ENCODE peak calls at places on chromosome 3, in eight cellular contexts. One of them, this sample, is unnamed.

GRCh38 chr3:57053122-57053521 is 7.3 kb upstream of the SPATA12 start:
- DNase-seq in OCI-LY7: no peak
- DNase-seq in fibroblast of the aortic adventitia: no peak
- DNase-seq in tibial nerve: no peak
- DNase-seq in cardiac muscle cell: no peak
- DNase-seq in PC-9: no peak
- DNase-seq in fibroblast of mammary gland: no peak
- DNase-seq in AG04450: no peak
- DNase-seq in this sample: no peak

GRCh38 chr3:2024037-2024436 is 74.6 kb upstream of the CNTN4 start:
- DNase-seq in OCI-LY7: no peak
- DNase-seq in fibroblast of the aortic adventitia: no peak
- DNase-seq in tibial nerve: no peak
- DNase-seq in cardiac muscle cell: no peak
- DNase-seq in PC-9: no peak
- DNase-seq in fibroblast of mammary gland: no peak
- DNase-seq in AG04450: no peak
- DNase-seq in this sample: no peak

GRCh38 chr3:134027631-134028030 is 2.1 kb downstream of the SLCO2A1 start:
- DNase-seq in OCI-LY7: no peak
- DNase-seq in fibroblast of the aortic adventitia: no peak
- DNase-seq in tibial nerve: no peak
- DNase-seq in cardiac muscle cell: no peak
- DNase-seq in PC-9: no peak
- DNase-seq in fibroblast of mammary gland: no peak
- DNase-seq in AG04450: no peak
- DNase-seq in this sample: no peak

GRCh38 chr3:47163023-47163989 is 607 bp downstream of the SETD2 start:
- DNase-seq in OCI-LY7: peak; percentile 70
- DNase-seq in fibroblast of the aortic adventitia: peak; percentile 37
- DNase-seq in tibial nerve: peak; percentile 14
- DNase-seq in cardiac muscle cell: peak; percentile 42
- DNase-seq in PC-9: peak; percentile 26
- DNase-seq in fibroblast of mammary gland: peak; percentile 29
- DNase-seq in AG04450: no peak
- DNase-seq in this sample: peak; percentile 71

GRCh38 chr3:66382142-66382541 is 118.7 kb downstream of the LRIG1 start:
- DNase-seq in OCI-LY7: no peak
- DNase-seq in fibroblast of the aortic adventitia: no peak
- DNase-seq in tibial nerve: no peak
- DNase-seq in cardiac muscle cell: no peak
- DNase-seq in PC-9: no peak
- DNase-seq in fibroblast of mammary gland: no peak
- DNase-seq in AG04450: no peak
- DNase-seq in this sample: no peak

GRCh38 chr3:144590854-144591253 is 619.2 kb downstream of the DIPK2A start:
- DNase-seq in OCI-LY7: no peak
- DNase-seq in fibroblast of the aortic adventitia: peak; percentile 84
- DNase-seq in tibial nerve: no peak
- DNase-seq in cardiac muscle cell: peak; percentile 75
- DNase-seq in PC-9: no peak
- DNase-seq in fibroblast of mammary gland: peak; percentile 78
- DNase-seq in AG04450: peak; percentile 70
- DNase-seq in this sample: peak; percentile 90

GRCh38 chr3:47669026-47669749 is 90.5 kb upstream of the CSPG5 start:
- DNase-seq in OCI-LY7: no peak
- DNase-seq in fibroblast of the aortic adventitia: peak; percentile 33
- DNase-seq in tibial nerve: no peak
- DNase-seq in cardiac muscle cell: peak; percentile 19
- DNase-seq in PC-9: no peak
- DNase-seq in fibroblast of mammary gland: peak; percentile 30
- DNase-seq in AG04450: no peak
- DNase-seq in this sample: peak; percentile 48

GRCh38 chr3:44323341-44323955 is 15.1 kb upstream of the TCAIM start:
- DNase-seq in OCI-LY7: peak; percentile 54
- DNase-seq in fibroblast of the aortic adventitia: peak; percentile 82
- DNase-seq in tibial nerve: peak; percentile 73
- DNase-seq in cardiac muscle cell: peak; percentile 83
- DNase-seq in PC-9: peak; percentile 57
- DNase-seq in fibroblast of mammary gland: peak; percentile 67
- DNase-seq in AG04450: peak; percentile 26
- DNase-seq in this sample: peak; percentile 80

GRCh38 chr3:57397175-57398026 is 104.9 kb upstream of the ASB14 start:
- DNase-seq in OCI-LY7: peak; percentile 84
- DNase-seq in fibroblast of the aortic adventitia: peak; percentile 69
- DNase-seq in tibial nerve: no peak
- DNase-seq in cardiac muscle cell: peak; percentile 75
- DNase-seq in PC-9: peak; percentile 61
- DNase-seq in fibroblast of mammary gland: peak; percentile 61
- DNase-seq in AG04450: no peak
- DNase-seq in this sample: peak; percentile 63

GRCh38 chr3:24496529-24497482 is 2.2 kb upstream of the THRB start:
- DNase-seq in OCI-LY7: no peak
- DNase-seq in fibroblast of the aortic adventitia: peak; percentile 78
- DNase-seq in tibial nerve: peak; percentile 39
- DNase-seq in cardiac muscle cell: peak; percentile 95
- DNase-seq in PC-9: peak; percentile 45
- DNase-seq in fibroblast of mammary gland: peak; percentile 84
- DNase-seq in AG04450: peak; percentile 4
- DNase-seq in this sample: peak; percentile 85

GRCh38 chr3:8279476-8279875 is 222.1 kb upstream of the LMCD1 start:
- DNase-seq in OCI-LY7: no peak
- DNase-seq in fibroblast of the aortic adventitia: no peak
- DNase-seq in tibial nerve: no peak
- DNase-seq in cardiac muscle cell: no peak
- DNase-seq in PC-9: no peak
- DNase-seq in fibroblast of mammary gland: no peak
- DNase-seq in AG04450: no peak
- DNase-seq in this sample: no peak

GRCh38 chr3:72996473-72997333 is at the start of gene PPP4R2:
- DNase-seq in OCI-LY7: peak; percentile 89
- DNase-seq in fibroblast of the aortic adventitia: peak; percentile 83
- DNase-seq in tibial nerve: peak; percentile 62
- DNase-seq in cardiac muscle cell: peak; percentile 94
- DNase-seq in PC-9: peak; percentile 86
- DNase-seq in fibroblast of mammary gland: peak; percentile 81
- DNase-seq in AG04450: peak; percentile 64
- DNase-seq in this sample: peak; percentile 96

GRCh38 chr3:72998489-72998888 is 1.9 kb downstream of the PPP4R2 start:
- DNase-seq in OCI-LY7: no peak
- DNase-seq in fibroblast of the aortic adventitia: peak; percentile 28
- DNase-seq in tibial nerve: no peak
- DNase-seq in cardiac muscle cell: peak; percentile 19
- DNase-seq in PC-9: no peak
- DNase-seq in fibroblast of mammary gland: no peak
- DNase-seq in AG04450: no peak
- DNase-seq in this sample: no peak

GRCh38 chr3:72996121-72996472 is 514 bp upstream of the PPP4R2 start:
- DNase-seq in OCI-LY7: no peak
- DNase-seq in fibroblast of the aortic adventitia: no peak
- DNase-seq in tibial nerve: peak; percentile 17
- DNase-seq in cardiac muscle cell: no peak
- DNase-seq in PC-9: peak; percentile 2
- DNase-seq in fibroblast of mammary gland: no peak
- DNase-seq in AG04450: no peak
- DNase-seq in this sample: no peak

GRCh38 chr3:72997421-72997961 is 880 bp downstream of the PPP4R2 start:
- DNase-seq in OCI-LY7: peak; percentile 68
- DNase-seq in fibroblast of the aortic adventitia: peak; percentile 68
- DNase-seq in tibial nerve: no peak
- DNase-seq in cardiac muscle cell: peak; percentile 67
- DNase-seq in PC-9: peak; percentile 12
- DNase-seq in fibroblast of mammary gland: peak; percentile 69
- DNase-seq in AG04450: no peak
- DNase-seq in this sample: peak; percentile 81

GRCh38 chr3:72999971-73000370 is 3.4 kb downstream of the PPP4R2 start:
- DNase-seq in OCI-LY7: peak; percentile 30
- DNase-seq in fibroblast of the aortic adventitia: no peak
- DNase-seq in tibial nerve: no peak
- DNase-seq in cardiac muscle cell: no peak
- DNase-seq in PC-9: no peak
- DNase-seq in fibroblast of mammary gland: no peak
- DNase-seq in AG04450: no peak
- DNase-seq in this sample: no peak
- H3K4me3 ChIP-seq in OCI-LY7: peak overlapping the region; percentile 93
- H3K4me3 ChIP-seq in fibroblast of the aortic adventitia: peak overlapping the region; percentile 86
- H3K4me3 ChIP-seq in tibial nerve: no peak overlapping the region
- H3K4me3 ChIP-seq in cardiac muscle cell: no peak overlapping the region
- H3K4me3 ChIP-seq in PC-9: peak overlapping the region; percentile 65
- H3K4me3 ChIP-seq in fibroblast of mammary gland: no peak overlapping the region
- H3K4me3 ChIP-seq in AG04450: peak overlapping the region; percentile 71
- H3K4me3 ChIP-seq in this sample: peak overlapping the region; percentile 85

DNA sequence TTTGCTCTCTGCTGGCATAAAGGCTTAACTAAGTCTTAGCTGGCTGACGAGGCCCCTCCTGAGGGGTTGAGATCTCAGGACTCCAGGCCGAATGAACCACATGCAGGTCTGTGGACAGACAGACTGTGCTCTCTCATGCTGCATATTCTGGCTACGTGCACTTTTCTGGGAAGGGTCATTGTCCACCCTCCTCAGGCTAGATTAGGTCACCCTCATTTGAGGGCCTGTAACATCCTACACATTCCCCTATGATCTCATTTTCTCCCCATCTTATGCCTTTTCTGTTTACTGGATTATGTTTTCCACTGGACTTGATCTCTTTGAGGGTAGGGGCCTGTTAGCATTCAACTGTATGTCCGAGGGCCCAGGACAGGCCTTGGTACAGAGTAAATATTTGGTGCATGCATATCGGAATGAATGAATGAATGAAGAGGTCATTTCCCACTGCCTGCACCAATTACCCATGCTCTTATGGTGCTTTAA is 13.7 kb downstream of the EEFSEC start:
- DNase-seq in OCI-LY7: no peak
- DNase-seq in fibroblast of the aortic adventitia: no peak
- DNase-seq in tibial nerve: no peak
- DNase-seq in cardiac muscle cell: no peak
- DNase-seq in PC-9: no peak
- DNase-seq in fibroblast of mammary gland: no peak
- DNase-seq in AG04450: no peak
- DNase-seq in this sample: no peak
- H3K4me3 ChIP-seq in OCI-LY7: no peak overlapping the region
- H3K4me3 ChIP-seq in fibroblast of the aortic adventitia: no peak overlapping the region
- H3K4me3 ChIP-seq in tibial nerve: no peak overlapping the region
- H3K4me3 ChIP-seq in cardiac muscle cell: no peak overlapping the region
- H3K4me3 ChIP-seq in PC-9: no peak overlapping the region
- H3K4me3 ChIP-seq in fibroblast of mammary gland: no peak overlapping the region
- H3K4me3 ChIP-seq in AG04450: no peak overlapping the region
- H3K4me3 ChIP-seq in this sample: no peak overlapping the region

DNA sequence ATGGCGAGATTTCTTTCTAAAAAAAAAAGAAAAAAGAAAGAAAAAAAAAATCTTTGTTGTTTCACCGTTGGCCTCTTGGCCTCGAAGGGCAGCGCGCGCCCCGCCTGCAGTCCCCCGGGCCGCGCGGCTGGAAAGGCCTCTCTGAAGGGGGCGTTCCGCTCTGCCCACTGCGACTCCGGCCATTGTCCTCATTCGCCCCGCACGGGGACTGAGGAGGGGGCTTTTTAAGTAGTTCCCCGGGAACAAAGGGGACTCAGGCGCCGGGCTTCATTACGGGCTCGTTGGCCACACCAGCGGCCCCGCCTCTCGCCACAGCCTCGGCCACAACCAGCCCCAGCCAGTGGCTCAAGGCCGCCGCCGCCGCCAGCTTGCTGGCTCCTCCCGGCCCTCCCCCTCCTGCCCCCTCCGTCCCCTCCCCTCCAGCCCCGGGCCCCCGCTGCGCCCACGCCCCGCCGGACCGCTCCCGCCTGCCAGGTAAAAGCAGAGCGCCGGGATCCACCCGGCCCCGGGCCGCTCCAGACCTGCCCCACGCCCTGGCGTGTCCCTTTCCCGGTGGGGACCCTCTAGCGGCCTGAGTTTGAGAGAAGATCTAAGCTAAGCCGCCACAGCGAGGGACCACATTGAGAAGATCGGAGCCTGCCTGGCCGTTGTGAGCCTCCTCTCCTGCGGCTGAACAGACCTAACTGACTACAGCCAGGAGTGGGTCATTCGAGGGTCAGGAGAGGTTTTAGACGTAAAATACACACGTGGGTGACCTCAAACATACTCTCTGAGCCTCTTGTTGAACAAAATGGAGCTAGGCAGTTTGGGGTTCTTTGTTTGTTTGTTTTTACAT is 54.1 kb downstream of the CPN2 start:
- DNase-seq in OCI-LY7: no peak
- DNase-seq in fibroblast of the aortic adventitia: no peak
- DNase-seq in tibial nerve: no peak
- DNase-seq in cardiac muscle cell: peak; percentile 68
- DNase-seq in PC-9: peak; percentile 84
- DNase-seq in fibroblast of mammary gland: no peak
- DNase-seq in AG04450: no peak
- DNase-seq in this sample: peak; percentile 32
- H3K4me3 ChIP-seq in OCI-LY7: no peak overlapping the region
- H3K4me3 ChIP-seq in fibroblast of the aortic adventitia: peak overlapping the region; percentile 31
- H3K4me3 ChIP-seq in tibial nerve: peak overlapping the region; percentile 26
- H3K4me3 ChIP-seq in cardiac muscle cell: no peak overlapping the region
- H3K4me3 ChIP-seq in PC-9: peak overlapping the region; percentile 57
- H3K4me3 ChIP-seq in fibroblast of mammary gland: peak overlapping the region; percentile 19
- H3K4me3 ChIP-seq in AG04450: peak overlapping the region; percentile 35
- H3K4me3 ChIP-seq in this sample: peak overlapping the region; percentile 66

GRCh38 chr3:102084712-102085111 is 235.4 kb downstream of the NFKBIZ start:
- DNase-seq in OCI-LY7: no peak
- DNase-seq in fibroblast of the aortic adventitia: no peak
- DNase-seq in tibial nerve: no peak
- DNase-seq in cardiac muscle cell: no peak
- DNase-seq in PC-9: no peak
- DNase-seq in fibroblast of mammary gland: no peak
- DNase-seq in AG04450: no peak
- DNase-seq in this sample: no peak
- H3K4me3 ChIP-seq in OCI-LY7: no peak overlapping the region
- H3K4me3 ChIP-seq in fibroblast of the aortic adventitia: no peak overlapping the region
- H3K4me3 ChIP-seq in tibial nerve: no peak overlapping the region
- H3K4me3 ChIP-seq in cardiac muscle cell: no peak overlapping the region
- H3K4me3 ChIP-seq in PC-9: no peak overlapping the region
- H3K4me3 ChIP-seq in fibroblast of mammary gland: no peak overlapping the region
- H3K4me3 ChIP-seq in AG04450: no peak overlapping the region
- H3K4me3 ChIP-seq in this sample: no peak overlapping the region

GRCh38 chr3:19888428-19889152 is 45.4 kb downstream of the EFHB start:
- DNase-seq in OCI-LY7: no peak
- DNase-seq in fibroblast of the aortic adventitia: no peak
- DNase-seq in tibial nerve: no peak
- DNase-seq in cardiac muscle cell: peak; percentile 6
- DNase-seq in PC-9: no peak
- DNase-seq in fibroblast of mammary gland: no peak
- DNase-seq in AG04450: no peak
- DNase-seq in this sample: peak; percentile 23
- H3K4me3 ChIP-seq in OCI-LY7: no peak overlapping the region
- H3K4me3 ChIP-seq in fibroblast of the aortic adventitia: peak overlapping the region; percentile 0
- H3K4me3 ChIP-seq in tibial nerve: no peak overlapping the region
- H3K4me3 ChIP-seq in cardiac muscle cell: no peak overlapping the region
- H3K4me3 ChIP-seq in PC-9: peak overlapping the region; percentile 12
- H3K4me3 ChIP-seq in fibroblast of mammary gland: peak overlapping the region; percentile 16
- H3K4me3 ChIP-seq in AG04450: peak overlapping the region; percentile 28
- H3K4me3 ChIP-seq in this sample: peak overlapping the region; percentile 50

This sample was measured in GM23248.